ENCODE peak calls at places on chromosomes 6 and 20, in nine cellular contexts. E is nephron progenitor cell, W is tibial artery, U is CD14-positive monocyte, K is GM12865, T is heart left ventricle, A is prostate gland, M is lower lobe of right lung, H is natural killer cell. S is an unnamed sample.

GRCh38 chr20:25865715-25866656 is 169.3 kb upstream of the ZNF337 start:
- DNase-seq in E (peak), A (peak), W (no peak), H (peak), U (no peak), T (peak), K (peak), M (peak), S (peak)

GRCh38 chr6:163743796-163744195 is 329.3 kb downstream of the QKI start:
- DNase-seq in U (no peak), H (no peak), W (no peak), T (no peak), E (no peak), A (no peak), M (no peak), K (no peak), S (no peak)

GRCh38 chr6:27836783-27837635 is 75.2 kb downstream of the OR2B2 start:
- DNase-seq in E (no peak), M (peak), K (peak), W (peak), A (peak), T (no peak), U (peak), H (peak), S (no peak)

GRCh38 chr20:41003143-41003932 is 25.3 kb upstream of the TOP1 start:
- DNase-seq in K (no peak), A (peak), M (peak), T (no peak), U (peak), W (peak), E (no peak), H (peak), S (no peak)

GRCh38 chr6:139028658-139029469 is at the start of gene ABRACL:
- DNase-seq in K (peak), H (peak), U (peak), A (peak), W (peak), M (peak), T (peak), E (peak), S (no peak)

GRCh38 chr20:59831024-59831900 is 102.2 kb downstream of the SYCP2 start:
- DNase-seq in U (no peak), K (peak), M (peak), A (no peak), W (no peak), T (no peak), E (no peak), H (no peak), S (no peak)

GRCh38 chr20:36144336-36144735 is 10.2 kb upstream of the EPB41L1 start:
- DNase-seq in M (no peak), U (no peak), H (no peak), A (no peak), E (no peak), W (no peak), T (no peak), K (no peak), S (no peak)

GRCh38 chr20:2707353-2708072 is 14.9 kb downstream of the EBF4 start:
- DNase-seq in E (no peak), W (no peak), M (no peak), U (no peak), K (no peak), A (no peak), T (no peak), H (no peak), S (peak)

GRCh38 chr20:61850926-61851900 is 214.5 kb downstream of the TAF4 start:
- DNase-seq in K (no peak), T (no peak), E (no peak), A (no peak), W (no peak), H (no peak), M (no peak), U (no peak), S (peak)

GRCh38 chr6:38445912-38446311 is 193.8 kb downstream of the BTBD9 start:
- DNase-seq in H (no peak), A (no peak), M (no peak), U (no peak), K (no peak), T (no peak), E (no peak), W (no peak), S (no peak)

GRCh38 chr6:167294651-167295494 is 3.8 kb downstream of the UNC93A start:
- DNase-seq in E (no peak), K (no peak), A (no peak), U (no peak), W (no peak), M (no peak), T (no peak), H (no peak), S (no peak)

GRCh38 chr6:24223131-24223715 is 97.2 kb downstream of the NRSN1 start:
- DNase-seq in T (no peak), E (no peak), H (no peak), W (no peak), A (no peak), K (no peak), U (no peak), M (no peak), S (no peak)

GRCh38 chr6:44002071-44002590 is 125.1 kb downstream of the MRPL14 start:
- DNase-seq in A (no peak), T (peak), K (no peak), W (no peak), M (peak), H (no peak), E (peak), U (peak), S (peak)

GRCh38 chr20:45104786-45105185 is 3.9 kb upstream of the KCNS1 start:
- DNase-seq in U (no peak), E (no peak), K (no peak), H (no peak), A (no peak), M (no peak), T (no peak), W (no peak), S (no peak)

GRCh38 chr20:32206383-32207210 is 946 bp downstream of the PLAGL2 start:
- DNase-seq in E (no peak), A (no peak), W (no peak), U (no peak), K (no peak), H (no peak), M (no peak), T (no peak), S (no peak)

GRCh38 chr6:74626288-74626687 is 579.6 kb downstream of the COL12A1 start:
- DNase-seq in E (no peak), M (no peak), K (no peak), U (no peak), A (no peak), W (no peak), T (no peak), H (no peak), S (no peak)

GRCh38 chr6:39931607-39932006 is 2.7 kb downstream of the MOCS1 start:
- DNase-seq in K (no peak), A (no peak), M (no peak), T (no peak), U (no peak), E (no peak), H (no peak), W (no peak), S (no peak)

GRCh38 chr6:227812-228338 is 64.4 kb upstream of the DUSP22 start:
- DNase-seq in U (no peak), T (no peak), E (no peak), K (peak), M (no peak), A (no peak), H (no peak), W (no peak), S (peak)

GRCh38 chr6:148807784-148808183 is 61.0 kb downstream of the UST start:
- DNase-seq in A (no peak), K (no peak), H (no peak), E (no peak), U (no peak), W (no peak), M (no peak), T (no peak), S (no peak)

GRCh38 chr20:50625986-50626677 is 65.2 kb downstream of the RIPOR3 start:
- DNase-seq in A (no peak), M (no peak), W (peak), U (no peak), E (peak), T (peak), K (peak), H (no peak), S (no peak)

GRCh38 chr6:27604986-27605385 is 132.1 kb upstream of the ZNF184 start:
- DNase-seq in M (no peak), K (peak), A (no peak), W (no peak), H (no peak), E (no peak), U (no peak), T (no peak), S (no peak)

GRCh38 chr6:13038315-13039261 is 289.7 kb downstream of the TBC1D7 start:
- DNase-seq in W (no peak), A (no peak), M (no peak), T (no peak), U (no peak), H (no peak), K (no peak), E (no peak), S (no peak)

GRCh38 chr6:169144356-169144755 is 109.3 kb downstream of the THBS2 start:
- DNase-seq in T (no peak), M (no peak), H (no peak), K (no peak), W (no peak), E (no peak), U (no peak), A (no peak), S (no peak)

GRCh38 chr6:6317825-6318733 is 2.4 kb downstream of the F13A1 start:
- DNase-seq in A (no peak), T (peak), K (no peak), U (no peak), E (no peak), H (no peak), W (no peak), M (no peak), S (no peak)

GRCh38 chr6:132161283-132161682 is 210.1 kb upstream of the CCN2 start:
- DNase-seq in T (no peak), M (no peak), K (peak), H (no peak), U (no peak), W (no peak), A (no peak), E (no peak), S (no peak)

GRCh38 chr6:161242779-161243693 is 30.8 kb downstream of the AGPAT4 start:
- DNase-seq in K (no peak), M (peak), W (no peak), T (no peak), E (peak), U (peak), H (peak), A (no peak), S (no peak)

GRCh38 chr6:7262037-7262461 is 51.0 kb downstream of the SSR1 start:
- DNase-seq in W (peak), H (no peak), U (no peak), M (no peak), E (peak), A (no peak), T (peak), K (peak), S (no peak)

GRCh38 chr6:156953478-156954146 is 176.4 kb downstream of the ARID1B start:
- DNase-seq in T (no peak), W (no peak), U (no peak), K (no peak), M (no peak), E (peak), H (no peak), A (no peak), S (no peak)
- TF ChIP-seq CTCF in T (peak), W (peak), U (no peak), K (no peak), M (peak), E (no peak), H (no peak), A (peak), S (peak)

DNA sequence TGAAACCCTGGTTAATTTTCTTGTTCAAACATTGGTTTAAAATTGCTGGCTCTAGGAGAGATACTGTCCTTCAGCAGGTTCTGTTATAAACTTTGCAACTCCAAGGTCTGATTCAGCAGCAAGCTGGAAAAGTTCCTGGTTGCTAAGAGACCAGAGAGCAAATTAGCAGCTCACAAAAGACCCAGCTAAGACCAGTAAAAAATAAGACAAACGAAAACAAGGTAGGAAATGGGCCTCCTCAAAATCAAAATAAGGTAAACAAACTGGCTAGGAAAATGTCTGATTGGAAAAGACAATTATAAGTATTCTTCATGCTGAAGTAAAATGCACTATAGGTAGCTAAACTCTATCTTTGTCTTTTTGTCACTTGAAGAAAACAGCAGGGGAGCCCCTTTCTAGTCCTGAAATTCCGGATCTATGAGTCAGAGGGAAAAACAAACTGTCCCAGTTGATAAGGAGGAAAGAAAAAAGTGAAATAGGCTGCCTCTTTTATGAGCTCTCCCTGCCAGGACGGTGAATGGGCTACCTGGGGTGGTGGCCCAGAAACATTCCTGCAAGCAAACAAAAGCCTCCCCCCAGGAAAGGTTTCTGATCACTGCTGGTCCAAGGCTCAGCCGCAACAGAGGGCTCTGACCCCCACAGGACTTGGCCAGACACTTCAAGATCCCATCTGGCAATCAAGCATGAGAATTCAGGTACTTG is 41.6 kb downstream of the UNC5CL start:
- DNase-seq in W (no peak), K (no peak), A (peak), E (no peak), T (no peak), H (no peak), M (no peak), U (no peak), S (no peak)
- TF ChIP-seq CTCF in W (no peak), K (no peak), A (no peak), E (no peak), T (no peak), H (no peak), M (no peak), U (no peak), S (no peak)

GRCh38 chr6:33662318-33662717 is 41.2 kb downstream of the ITPR3 start:
- DNase-seq in W (no peak), U (no peak), A (no peak), H (no peak), K (no peak), E (no peak), T (peak), M (no peak), S (no peak)
- TF ChIP-seq CTCF in W (no peak), U (no peak), A (no peak), H (no peak), K (no peak), E (no peak), T (no peak), M (no peak), S (no peak)

DNA sequence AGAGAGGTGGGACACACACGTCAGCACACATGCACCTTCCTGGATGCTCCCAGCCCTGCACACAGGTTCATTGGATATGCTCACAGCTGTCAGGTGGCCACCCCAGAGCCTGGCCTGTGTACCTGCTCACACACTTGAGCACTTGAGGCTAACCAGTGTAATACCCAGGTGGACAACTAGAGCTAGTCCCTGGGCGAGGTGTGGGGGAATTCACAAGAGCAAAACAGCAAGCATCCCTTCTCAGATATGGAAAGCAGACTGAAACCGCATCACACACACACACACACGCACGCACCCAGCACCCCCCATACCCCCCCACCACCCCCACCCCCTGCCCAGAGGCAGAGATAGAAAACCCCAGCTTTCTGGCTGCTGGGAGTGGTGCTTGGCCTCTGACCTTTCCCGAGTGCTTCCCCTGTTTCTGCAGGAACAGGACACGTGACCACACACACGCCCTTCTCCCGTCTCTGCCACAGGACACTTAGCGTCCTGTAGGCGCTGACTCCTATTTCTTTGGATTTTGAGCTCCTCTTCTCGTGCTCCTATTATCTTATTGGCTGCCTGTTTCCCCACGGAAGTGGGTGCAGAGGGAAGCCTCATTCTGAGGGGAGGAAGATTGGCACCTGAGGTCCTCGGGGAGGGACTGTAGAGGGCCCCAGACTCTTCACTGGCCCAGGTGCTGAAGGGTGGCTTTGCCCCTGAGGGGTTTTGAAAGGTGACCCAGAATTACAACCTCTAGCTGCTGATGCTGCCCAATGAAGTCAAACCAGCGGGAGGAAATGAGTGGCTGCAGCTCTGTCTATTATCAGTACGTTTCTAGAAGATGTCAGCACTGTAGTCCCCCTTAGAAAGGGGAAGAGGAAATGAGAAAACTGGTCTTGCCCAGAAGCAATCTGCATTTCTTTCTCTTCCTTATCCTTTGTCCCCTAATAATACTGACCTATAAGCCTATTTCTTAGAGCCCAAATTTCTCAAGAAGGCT is 65.8 kb downstream of the SYTL3 start:
- DNase-seq in H (no peak), U (no peak), T (no peak), W (no peak), E (no peak), A (no peak), M (peak), K (peak), S (no peak)
- TF ChIP-seq CTCF in H (no peak), U (no peak), T (no peak), W (no peak), E (no peak), A (no peak), M (no peak), K (no peak), S (no peak)

GRCh38 chr6:53888931-53889330 is 94.1 kb downstream of the LRRC1 start:
- DNase-seq in M (no peak), T (no peak), E (no peak), K (no peak), A (no peak), W (no peak), U (no peak), H (no peak), S (no peak)
- TF ChIP-seq CTCF in M (no peak), T (no peak), E (no peak), K (no peak), A (no peak), W (no peak), U (no peak), H (no peak), S (no peak)

GRCh38 chr20:5354871-5355270 is 38.1 kb upstream of the PROKR2 start:
- DNase-seq in K (no peak), T (no peak), H (no peak), E (no peak), U (no peak), M (no peak), A (no peak), W (no peak), S (no peak)

GRCh38 chr20:5353624-5354496 is 37.1 kb upstream of the PROKR2 start:
- DNase-seq in T (no peak), A (no peak), M (no peak), U (no peak), K (no peak), H (no peak), E (no peak), W (no peak), S (no peak)

DNA sequence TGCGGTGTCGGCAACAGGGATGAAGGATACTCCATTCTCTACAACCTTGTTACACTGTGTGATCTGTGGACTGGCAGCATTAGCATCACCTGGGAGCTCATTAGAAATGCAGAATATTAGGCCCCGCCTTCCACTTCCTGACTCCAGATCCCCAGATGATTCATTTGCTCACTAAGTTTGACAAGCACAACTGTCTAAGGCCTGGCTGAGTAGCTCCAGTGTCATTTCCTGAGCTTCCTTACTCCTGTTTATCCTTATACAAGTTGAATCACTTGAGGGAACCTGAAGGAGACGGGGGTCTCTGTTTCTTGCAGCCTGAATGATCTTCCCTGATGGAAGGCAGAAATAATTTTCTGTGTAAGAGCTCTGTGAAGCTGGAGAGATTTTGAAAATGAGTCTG is 32.7 kb upstream of the PROKR2 start:
- DNase-seq in U (no peak), E (no peak), W (no peak), T (no peak), K (no peak), H (no peak), A (no peak), M (no peak), S (no peak)
- TF ChIP-seq CTCF in U (no peak), E (no peak), W (no peak), T (no peak), K (no peak), H (no peak), A (no peak), M (no peak), S (no peak)

S was measured in chondrocyte.